ENCODE peak calls at places on chromosomes 12 and 14, in five cellular contexts. One of them, this sample, is unnamed.

GRCh38 chr14:50875359-50876090 is 3.7 kb downstream of the ABHD12B start:
- DNase-seq in GM23338: no peak
- DNase-seq in suprapubic skin: no peak
- DNase-seq in adrenal gland: no peak
- DNase-seq in fibroblast of mammary gland: peak; percentile 70
- DNase-seq in this sample: no peak

GRCh38 chr12:3641428-3641883 is 111.5 kb downstream of the CRACR2A start:
- DNase-seq in fibroblast of mammary gland: peak; percentile 90
- DNase-seq in GM23338: no peak
- DNase-seq in suprapubic skin: no peak
- DNase-seq in adrenal gland: no peak
- DNase-seq in this sample: peak; percentile 40

GRCh38 chr12:57549909-57550627 is at the start of gene KIF5A:
- DNase-seq in fibroblast of mammary gland: no peak
- DNase-seq in adrenal gland: peak; percentile 18
- DNase-seq in GM23338: peak; percentile 90
- DNase-seq in suprapubic skin: no peak
- DNase-seq in this sample: no peak

GRCh38 chr12:111406474-111407370 is 999 bp downstream of the SH2B3 start:
- DNase-seq in suprapubic skin: no peak
- DNase-seq in GM23338: no peak
- DNase-seq in fibroblast of mammary gland: no peak
- DNase-seq in adrenal gland: peak; percentile 25
- DNase-seq in this sample: no peak

GRCh38 chr12:122928033-122928890 is 32.3 kb upstream of the VPS37B start:
- DNase-seq in suprapubic skin: no peak
- DNase-seq in fibroblast of mammary gland: no peak
- DNase-seq in adrenal gland: no peak
- DNase-seq in GM23338: no peak
- DNase-seq in this sample: no peak

GRCh38 chr12:52189376-52190174 is 2.2 kb downstream of the KRT80 start:
- DNase-seq in GM23338: no peak
- DNase-seq in fibroblast of mammary gland: no peak
- DNase-seq in suprapubic skin: no peak
- DNase-seq in adrenal gland: no peak
- DNase-seq in this sample: no peak

GRCh38 chr14:100698066-100698465 is 28.6 kb upstream of the DLK1 start:
- DNase-seq in GM23338: no peak
- DNase-seq in suprapubic skin: no peak
- DNase-seq in adrenal gland: no peak
- DNase-seq in fibroblast of mammary gland: no peak
- DNase-seq in this sample: no peak

GRCh38 chr12:59570134-59570533 is 25.7 kb upstream of the SLC16A7 start:
- DNase-seq in fibroblast of mammary gland: peak; percentile 34
- DNase-seq in suprapubic skin: no peak
- DNase-seq in adrenal gland: peak; percentile 10
- DNase-seq in GM23338: no peak
- DNase-seq in this sample: no peak

GRCh38 chr12:80709811-80710726 is 2.6 kb downstream of the MYF6 start:
- DNase-seq in GM23338: peak; percentile 87
- DNase-seq in adrenal gland: no peak
- DNase-seq in suprapubic skin: no peak
- DNase-seq in fibroblast of mammary gland: no peak
- DNase-seq in this sample: no peak

GRCh38 chr12:64090047-64090446 is 132.0 kb downstream of the KICS2 start:
- DNase-seq in suprapubic skin: no peak
- DNase-seq in GM23338: no peak
- DNase-seq in adrenal gland: no peak
- DNase-seq in fibroblast of mammary gland: no peak
- DNase-seq in this sample: no peak

GRCh38 chr12:64091186-64091585 is 130.9 kb downstream of the KICS2 start:
- DNase-seq in adrenal gland: no peak
- DNase-seq in suprapubic skin: no peak
- DNase-seq in GM23338: no peak
- DNase-seq in fibroblast of mammary gland: no peak
- DNase-seq in this sample: no peak

GRCh38 chr12:64086946-64087345 is 135.2 kb downstream of the KICS2 start:
- DNase-seq in adrenal gland: no peak
- DNase-seq in fibroblast of mammary gland: no peak
- DNase-seq in suprapubic skin: no peak
- DNase-seq in GM23338: no peak
- DNase-seq in this sample: no peak

GRCh38 chr12:64085996-64086395 is 136.1 kb downstream of the KICS2 start:
- DNase-seq in adrenal gland: no peak
- DNase-seq in suprapubic skin: no peak
- DNase-seq in GM23338: no peak
- DNase-seq in fibroblast of mammary gland: peak; percentile 49
- DNase-seq in this sample: no peak

GRCh38 chr12:64088431-64089349 is 133.4 kb downstream of the KICS2 start:
- DNase-seq in fibroblast of mammary gland: peak; percentile 97
- DNase-seq in suprapubic skin: peak; percentile 80
- DNase-seq in GM23338: peak; percentile 75
- DNase-seq in adrenal gland: peak; percentile 85
- DNase-seq in this sample: peak; percentile 97
- H3K4me3 ChIP-seq in fibroblast of mammary gland: no peak overlapping the region
- H3K4me3 ChIP-seq in suprapubic skin: peak overlapping the region; percentile 33
- H3K4me3 ChIP-seq in GM23338: no peak overlapping the region
- H3K4me3 ChIP-seq in adrenal gland: no peak overlapping the region
- H3K4me3 ChIP-seq in this sample: peak overlapping the region; percentile 1

GRCh38 chr12:27723212-27723611 is 12.6 kb downstream of the MRPS35 start:
- DNase-seq in GM23338: no peak
- DNase-seq in adrenal gland: no peak
- DNase-seq in fibroblast of mammary gland: no peak
- DNase-seq in suprapubic skin: no peak
- DNase-seq in this sample: no peak
- TF ChIP-seq CTCF in GM23338: no peak
- TF ChIP-seq CTCF in adrenal gland: no peak
- TF ChIP-seq CTCF in fibroblast of mammary gland: no peak
- TF ChIP-seq CTCF in suprapubic skin: no peak
- TF ChIP-seq CTCF in this sample: no peak

GRCh38 chr14:71403673-71404072 is 496.4 kb downstream of the PCNX1 start:
- DNase-seq in fibroblast of mammary gland: peak; percentile 40
- DNase-seq in suprapubic skin: no peak
- DNase-seq in GM23338: peak; percentile 38
- DNase-seq in adrenal gland: no peak
- DNase-seq in this sample: no peak

GRCh38 chr14:71398450-71398849 is 491.2 kb downstream of the PCNX1 start:
- DNase-seq in fibroblast of mammary gland: no peak
- DNase-seq in GM23338: no peak
- DNase-seq in suprapubic skin: no peak
- DNase-seq in adrenal gland: no peak
- DNase-seq in this sample: no peak

GRCh38 chr14:71399057-71399487 is 491.8 kb downstream of the PCNX1 start:
- DNase-seq in fibroblast of mammary gland: no peak
- DNase-seq in GM23338: no peak
- DNase-seq in suprapubic skin: no peak
- DNase-seq in adrenal gland: no peak
- DNase-seq in this sample: no peak

GRCh38 chr14:71397371-71397770 is 490.1 kb downstream of the PCNX1 start:
- DNase-seq in suprapubic skin: no peak
- DNase-seq in GM23338: no peak
- DNase-seq in adrenal gland: no peak
- DNase-seq in fibroblast of mammary gland: no peak
- DNase-seq in this sample: peak; percentile 29

GRCh38 chr14:71400821-71401447 is 493.7 kb downstream of the PCNX1 start:
- DNase-seq in GM23338: no peak
- DNase-seq in suprapubic skin: no peak
- DNase-seq in adrenal gland: no peak
- DNase-seq in fibroblast of mammary gland: peak; percentile 60
- DNase-seq in this sample: no peak
- H3K4me3 ChIP-seq in GM23338: no peak overlapping the region
- H3K4me3 ChIP-seq in suprapubic skin: no peak overlapping the region
- H3K4me3 ChIP-seq in adrenal gland: no peak overlapping the region
- H3K4me3 ChIP-seq in fibroblast of mammary gland: no peak overlapping the region
- H3K4me3 ChIP-seq in this sample: no peak overlapping the region

DNA sequence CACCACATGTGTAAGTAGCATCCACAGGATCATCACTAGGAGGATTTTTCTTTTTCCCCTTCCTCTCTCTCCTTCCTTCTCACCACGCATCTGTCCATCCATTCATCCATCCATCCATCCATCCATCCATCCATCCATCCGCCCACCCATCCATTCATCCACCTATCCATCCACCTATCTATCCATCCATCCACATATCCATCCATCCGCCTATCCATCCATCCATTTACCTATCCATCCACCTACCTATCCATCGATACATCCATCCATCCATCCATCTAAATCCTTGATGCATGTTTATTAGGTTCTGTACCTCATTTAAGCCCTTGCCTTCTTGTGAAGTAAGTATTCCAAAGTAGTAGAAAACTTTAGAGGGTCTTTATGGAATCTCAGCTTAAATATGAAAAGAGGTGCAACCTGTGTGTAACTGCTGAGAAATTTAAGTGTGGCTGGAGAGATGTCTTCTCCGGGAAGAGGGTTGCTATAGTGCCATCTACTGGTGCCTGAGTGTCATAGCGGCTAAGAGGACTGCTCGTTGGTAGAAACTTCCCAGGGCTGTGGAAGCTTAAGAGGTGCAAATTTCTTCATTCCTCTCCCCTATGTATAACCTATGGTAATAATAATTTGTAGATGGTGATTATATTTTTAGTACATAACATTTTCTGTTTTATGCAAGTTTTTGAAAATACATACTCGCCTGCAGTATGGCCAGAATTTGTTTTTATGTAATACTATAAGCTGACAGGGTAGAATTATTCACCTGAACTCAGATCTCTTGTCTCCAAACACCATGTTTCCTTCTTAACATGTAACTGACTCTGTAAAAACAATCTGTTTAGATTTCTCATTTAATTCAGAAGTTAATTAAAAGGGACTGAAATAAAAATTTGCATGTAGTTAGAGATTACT is 46.0 kb downstream of the MYO1H start:
- DNase-seq in suprapubic skin: no peak
- DNase-seq in adrenal gland: peak; percentile 50
- DNase-seq in GM23338: peak; percentile 77
- DNase-seq in fibroblast of mammary gland: peak; percentile 57
- DNase-seq in this sample: peak; percentile 29
- TF ChIP-seq CTCF in suprapubic skin: peak; percentile 90
- TF ChIP-seq CTCF in adrenal gland: peak; percentile 53
- TF ChIP-seq CTCF in GM23338: peak; percentile 96
- TF ChIP-seq CTCF in fibroblast of mammary gland: peak; percentile 96
- TF ChIP-seq CTCF in this sample: peak; percentile 98